ENCODE peak calls at places on chromosomes 13 and 19, in seven cellular contexts. Q is left lung; I is GOT3; X is stromal cell of bone marrow; Y is activated naive CD8-positive, alpha-beta T cell treated with anti-CD3 and anti-CD28 coated beads, Interleukin-2, amount 10 ng/mL, durations not matched to agents 7 days and 5 days; O is posterior cingulate gyrus; V is T follicular helper cell. W is an unnamed sample.

GRCh38 chr19:38561658-38562057 is 56.1 kb downstream of the MAP4K1 start:
- DNase-seq in Q (no peak), I (no peak), X (no peak), Y (no peak), O (no peak), V (no peak), W (no peak)

GRCh38 chr19:29844891-29845575 is 33.2 kb downstream of the CCNE1 start:
- DNase-seq in Q (peak), I (peak), X (peak), Y (peak), O (peak), V (peak), W (peak)

GRCh38 chr13:21579754-21580316 is 24.1 kb downstream of the MICU2 start:
- DNase-seq in Q (no peak), I (no peak), X (no peak), Y (no peak), O (no peak), V (no peak), W (no peak)

GRCh38 chr19:18366027-18366435 is 19.9 kb upstream of the GDF15 start:
- DNase-seq in Q (no peak), I (no peak), X (no peak), Y (no peak), O (no peak), V (no peak), W (no peak)

GRCh38 chr13:87671824-87672603 is 843 bp downstream of the SLITRK5 start:
- DNase-seq in Q (no peak), I (no peak), X (no peak), Y (peak), O (peak), V (no peak), W (no peak)

GRCh38 chr19:1445932-1446712 is 3.8 kb upstream of the APC2 start:
- DNase-seq in Q (no peak), I (no peak), X (no peak), Y (peak), O (peak), V (no peak), W (no peak)

GRCh38 chr13:114115191-114115671 is 17.2 kb downstream of the RASA3 start:
- DNase-seq in Q (peak), I (no peak), X (no peak), Y (peak), O (no peak), V (no peak), W (no peak)

GRCh38 chr19:51501594-51502263 is at the start of gene SIGLEC12:
- DNase-seq in Q (peak), I (no peak), X (no peak), Y (peak), O (peak), V (no peak), W (no peak)

GRCh38 chr19:16908759-16909158 is 20.0 kb downstream of the F2RL3 start:
- DNase-seq in Q (no peak), I (no peak), X (no peak), Y (no peak), O (no peak), V (no peak), W (no peak)

GRCh38 chr19:12137541-12137940 is 2.6 kb downstream of the ZNF20 start:
- DNase-seq in Q (no peak), I (no peak), X (no peak), Y (no peak), O (no peak), V (peak), W (no peak)

GRCh38 chr13:113768018-113768905 is 9.2 kb downstream of the TMEM255B start:
- DNase-seq in Q (no peak), I (no peak), X (no peak), Y (no peak), O (no peak), V (no peak), W (no peak)

GRCh38 chr19:34141036-34141435 is 31.3 kb upstream of the LSM14A start:
- DNase-seq in Q (no peak), I (no peak), X (no peak), Y (no peak), O (no peak), V (no peak), W (no peak)

GRCh38 chr19:16070366-16070990 is 5.8 kb upstream of the TPM4 start:
- DNase-seq in Q (peak), I (no peak), X (no peak), Y (peak), O (no peak), V (peak), W (peak)

GRCh38 chr19:7326105-7326877 is 22.4 kb upstream of the ARHGEF18 start:
- DNase-seq in Q (no peak), I (no peak), X (no peak), Y (no peak), O (no peak), V (no peak), W (no peak)

GRCh38 chr13:47455581-47455980 is 545.5 kb downstream of the SUCLA2 start:
- DNase-seq in Q (peak), I (no peak), X (no peak), Y (no peak), O (no peak), V (no peak), W (no peak)

GRCh38 chr19:8423821-8424223 is 10.7 kb downstream of the MARCHF2 start:
- DNase-seq in Q (peak), I (peak), X (peak), Y (no peak), O (peak), V (no peak), W (no peak)

GRCh38 chr19:45515081-45515624 is 7.9 kb downstream of the VASP start:
- DNase-seq in Q (peak), I (no peak), X (no peak), Y (no peak), O (peak), V (no peak), W (no peak)

GRCh38 chr19:11138659-11139526 is 16.7 kb downstream of the SPC24 start:
- DNase-seq in Q (peak), I (peak), X (peak), Y (no peak), O (peak), V (no peak), W (no peak)

GRCh38 chr13:74129500-74130144 is 4.6 kb downstream of the KLF12 start:
- DNase-seq in Q (no peak), I (no peak), X (no peak), Y (no peak), O (no peak), V (no peak), W (no peak)

GRCh38 chr19:48591021-48591420 is 15.5 kb upstream of the SPACA4 start:
- DNase-seq in Q (no peak), I (no peak), X (no peak), Y (no peak), O (no peak), V (no peak), W (no peak)

GRCh38 chr19:16588089-16588823 is 16.0 kb upstream of the SLC35E1 start:
- DNase-seq in Q (no peak), I (no peak), X (no peak), Y (peak), O (peak), V (peak), W (peak)

GRCh38 chr13:37806666-37807065 is 62.9 kb downstream of the TRPC4 start:
- DNase-seq in Q (no peak), I (no peak), X (no peak), Y (no peak), O (no peak), V (no peak), W (no peak)

GRCh38 chr13:107534548-107534947 is 680.8 kb downstream of the LIG4 start:
- DNase-seq in Q (no peak), I (no peak), X (no peak), Y (no peak), O (no peak), V (no peak), W (no peak)

GRCh38 chr13:34416833-34417425 is 525.1 kb upstream of the NBEA start:
- DNase-seq in Q (no peak), I (no peak), X (peak), Y (no peak), O (peak), V (no peak), W (no peak)

GRCh38 chr19:42023121-42023942 is 29.3 kb upstream of the ATP1A3 start:
- DNase-seq in Q (no peak), I (no peak), X (no peak), Y (no peak), O (no peak), V (no peak), W (no peak)

GRCh38 chr13:91601807-91602206 is 203.4 kb downstream of the GPC5 start:
- DNase-seq in Q (no peak), I (no peak), X (no peak), Y (no peak), O (no peak), V (no peak), W (no peak)